ENCODE peak calls at places on chromosomes 7 and 10, in five cellular contexts. E is spleen, M is suprapubic skin, U is tibial nerve, Z is IMR-90. N is an unnamed sample. For H3K36me3, the result is how much of the 10 kb centered on the place peaks cover.

GRCh38 chr10:5840314-5841307 is 27.4 kb upstream of the GDI2 start:
- DNase-seq in U (peak), Z (no peak), E (peak), M (no peak), N (peak)

GRCh38 chr10:28181478-28182096 is 121.3 kb downstream of the MPP7 start:
- DNase-seq in U (no peak), Z (peak), M (no peak), E (no peak), N (no peak)

GRCh38 chr10:132276179-132276675 is 31.5 kb downstream of the STK32C start:
- DNase-seq in E (peak), Z (no peak), U (no peak), M (no peak), N (peak)

GRCh38 chr7:135745702-135746312 is 2.8 kb downstream of the FAM180A start:
- DNase-seq in E (no peak), Z (peak), U (peak), M (peak), N (peak)

GRCh38 chr10:89515031-89515841 is 20.2 kb downstream of the SLC16A12 start:
- DNase-seq in M (no peak), U (peak), E (no peak), Z (peak), N (peak)

GRCh38 chr7:154835924-154836529 is 166.9 kb downstream of the PAXIP1 start:
- DNase-seq in U (no peak), E (no peak), Z (no peak), M (no peak), N (no peak)

GRCh38 chr10:35898722-35899485 is 256.8 kb upstream of the FZD8 start:
- DNase-seq in E (no peak), M (no peak), U (no peak), Z (no peak), N (peak)

GRCh38 chr10:22246680-22247391 is 29.0 kb upstream of the EBLN1 start:
- DNase-seq in U (no peak), M (no peak), E (no peak), Z (peak), N (no peak)

GRCh38 chr7:157033483-157034473 is 23.3 kb upstream of the MNX1 start:
- DNase-seq in Z (no peak), U (no peak), M (peak), E (peak), N (no peak)

GRCh38 chr10:90222372-90222771 is 521.0 kb downstream of the KIF20B start:
- DNase-seq in E (no peak), M (no peak), U (no peak), Z (peak), N (no peak)

GRCh38 chr10:9081988-9082387 is 1027.5 kb downstream of the GATA3 start:
- DNase-seq in U (no peak), Z (no peak), M (no peak), E (no peak), N (no peak)

GRCh38 chr10:103123282-103124033 is 69.6 kb downstream of the NT5C2 start:
- DNase-seq in Z (no peak), E (no peak), M (no peak), U (no peak), N (no peak)

GRCh38 chr7:27166475-27167169 is 1.3 kb upstream of the HOXA9 start:
- DNase-seq in M (peak), Z (no peak), E (peak), U (no peak), N (no peak)

GRCh38 chr10:27884185-27884630 is 114.7 kb downstream of the ODAD2 start:
- DNase-seq in U (no peak), M (no peak), Z (no peak), E (no peak), N (no peak)

GRCh38 chr7:135920478-135920877 is 56.7 kb downstream of the MTPN start:
- DNase-seq in Z (no peak), E (no peak), M (no peak), U (no peak), N (no peak)

GRCh38 chr10:8060704-8061121 is 6.2 kb downstream of the GATA3 start:
- DNase-seq in E (no peak), U (no peak), M (no peak), Z (no peak), N (no peak)

GRCh38 chr7:41880107-41880506 is 177.2 kb upstream of the INHBA start:
- DNase-seq in E (no peak), U (no peak), Z (peak), M (no peak), N (no peak)

GRCh38 chr7:23490357-23491131 is 20.3 kb upstream of the IGF2BP3 start:
- DNase-seq in M (peak), U (no peak), Z (no peak), E (peak), N (peak)

GRCh38 chr10:88428442-88428841 is 154.7 kb downstream of the RNLS start:
- DNase-seq in E (no peak), Z (no peak), U (no peak), M (no peak), N (no peak)

GRCh38 chr7:17269345-17270221 is 28.9 kb upstream of the AHR start:
- DNase-seq in E (no peak), U (no peak), Z (no peak), M (no peak), N (no peak)

GRCh38 chr7:94375713-94376112 is 19.0 kb upstream of the COL1A2 start:
- DNase-seq in Z (peak), U (peak), E (no peak), M (no peak), N (no peak)
- TF ChIP-seq POLR2A in Z (no peak), U (no peak), E (no peak), M (no peak), N (no peak)

GRCh38 chr7:2651336-2651735 is 19.6 kb downstream of the TTYH3 start:
- DNase-seq in U (no peak), Z (no peak), M (no peak), E (no peak), N (no peak)
- TF ChIP-seq CTCF in U (no peak), Z (no peak), M (no peak), E (no peak), N (no peak)

DNA sequence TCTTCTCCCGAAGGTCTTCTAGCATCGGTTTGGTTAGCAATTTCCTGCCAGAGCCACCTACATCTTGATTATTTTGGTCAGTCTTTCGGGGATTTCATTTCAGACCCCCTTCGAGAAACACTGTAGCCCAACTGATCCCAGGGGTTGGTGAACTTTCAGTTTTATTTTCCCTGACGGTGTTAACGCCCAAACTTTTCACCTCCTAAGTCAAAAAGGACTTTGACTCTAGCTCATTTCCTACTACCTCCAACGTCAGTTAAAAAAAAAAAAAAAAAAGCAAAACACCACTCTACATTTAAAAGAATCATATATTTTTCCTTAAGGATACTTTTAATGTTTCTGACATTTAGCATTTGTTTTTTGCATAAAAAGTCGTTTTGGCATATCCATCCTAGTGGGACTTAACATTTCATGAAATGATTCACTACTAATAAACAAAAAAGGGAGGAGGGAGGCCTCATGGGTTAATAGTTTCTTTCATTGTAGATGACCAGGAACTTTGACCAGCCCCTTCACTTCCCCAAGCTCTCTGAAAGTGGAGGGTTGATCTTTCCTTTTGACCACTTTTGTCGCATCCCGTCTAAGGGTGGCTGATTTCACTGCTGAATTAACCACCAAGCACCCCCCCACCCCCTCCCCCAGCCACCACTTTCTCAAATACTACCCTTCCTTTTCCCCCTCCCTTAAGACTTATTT is 771 bp upstream of the TCF7L2 start:
- DNase-seq in M (no peak), E (no peak), Z (peak), U (no peak), N (no peak)
- H3K36me3 ChIP-seq in M (under half), E (under half), Z (under half), U (under half), N (under half)

GRCh38 chr7:522071-522937 is 2.7 kb upstream of the PDGFA start:
- DNase-seq in M (no peak), U (peak), E (no peak), Z (peak), N (no peak)
- TF ChIP-seq POLR2A in M (no peak), U (no peak), E (no peak), Z (no peak), N (peak)

DNA sequence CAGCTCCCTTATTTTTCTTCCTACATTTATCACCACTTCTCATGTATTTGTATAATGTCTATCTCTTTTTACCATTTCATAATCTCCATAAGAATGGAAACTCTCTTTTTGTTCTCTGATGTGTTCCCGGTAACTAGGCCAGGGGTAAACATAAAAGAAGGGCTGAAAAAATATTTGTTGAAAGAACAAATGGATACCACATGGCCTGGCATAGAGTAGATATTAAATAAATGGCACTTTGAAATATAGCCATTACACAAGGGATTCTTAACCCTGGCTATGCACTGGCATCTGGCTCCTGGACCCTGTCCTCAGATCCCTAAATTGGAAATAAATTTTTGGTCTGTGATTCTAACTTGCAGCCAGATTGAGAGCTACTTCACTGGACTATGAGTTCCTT is 30.4 kb downstream of the ELAPOR2 start:
- DNase-seq in E (no peak), M (no peak), Z (no peak), U (no peak), N (no peak)
- TF ChIP-seq CTCF in E (no peak), M (no peak), Z (no peak), U (no peak), N (no peak)

DNA sequence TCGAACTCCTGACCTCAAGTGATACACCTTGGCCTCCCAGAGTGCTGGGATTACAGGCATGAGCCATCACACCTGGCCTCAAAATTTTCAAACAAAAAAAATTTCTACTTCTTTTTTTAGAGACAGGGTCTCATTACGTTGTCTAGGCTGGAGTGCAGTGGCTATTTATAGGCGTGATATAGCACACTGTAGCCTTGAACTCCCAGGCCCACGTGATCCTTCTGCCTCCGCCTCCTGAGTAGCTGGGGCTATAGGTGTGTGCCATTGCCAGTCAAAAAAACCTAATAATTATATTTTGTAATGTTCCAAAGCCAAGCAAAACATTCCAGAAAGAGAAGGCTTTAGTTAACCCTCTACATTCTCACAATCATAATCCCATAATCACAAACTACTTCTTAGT is 13.8 kb downstream of the POLR3A start:
- DNase-seq in E (no peak), U (no peak), M (no peak), Z (no peak), N (peak)
- H3K36me3 ChIP-seq in E (half or more), U (under half), M (half or more), Z (half or more), N (half or more)

GRCh38 chr7:139777304-139777890 is 401 bp downstream of the HIPK2 start:
- DNase-seq in E (peak), U (no peak), M (no peak), Z (no peak), N (peak)

GRCh38 chr7:139774376-139774775 is 3.4 kb downstream of the HIPK2 start:
- DNase-seq in Z (peak), E (no peak), M (no peak), U (no peak), N (no peak)

GRCh38 chr7:139776486-139777303 is 1.1 kb downstream of the HIPK2 start:
- DNase-seq in M (no peak), Z (peak), E (peak), U (peak), N (no peak)

GRCh38 chr7:139775829-139776266 is 1.9 kb downstream of the HIPK2 start:
- DNase-seq in U (peak), Z (peak), M (no peak), E (no peak), N (peak)

GRCh38 chr7:139777948-139778841 is at the start of gene HIPK2:
- DNase-seq in M (peak), U (peak), E (peak), Z (peak), N (peak)
- TF ChIP-seq POLR2A in M (no peak), U (peak), E (no peak), Z (no peak), N (no peak)

N was measured in heart left ventricle.